ENCODE peak calls at places on chromosomes 7 and 10, in four cellular contexts. O, B, T and L are unnamed samples.

GRCh38 chr7:33748793-33749192 is 156.5 kb upstream of the BMPER start:
- DNase-seq in O (peak; percentile 82), B (no peak), T (no peak), L (no peak)

GRCh38 chr7:1850111-1850975 is 180.3 kb downstream of the ELFN1 start:
- DNase-seq in O (no peak), B (no peak), T (peak; percentile 4), L (no peak)

GRCh38 chr7:73718905-73719805 is at the start of gene STX1A:
- DNase-seq in O (peak; percentile 70), B (peak; percentile 64), T (peak; percentile 80), L (peak; percentile 71)

GRCh38 chr7:141118809-141119586 is 45.1 kb downstream of the TMEM178B start:
- DNase-seq in O (no peak), B (no peak), T (no peak), L (no peak)

GRCh38 chr10:80567292-80567691 is 29.6 kb downstream of the SH2D4B start:
- DNase-seq in O (no peak), B (no peak), T (no peak), L (no peak)

GRCh38 chr7:100867796-100868485 is 754 bp downstream of the TRIP6 start:
- DNase-seq in O (no peak), B (no peak), T (no peak), L (no peak)

GRCh38 chr10:49023752-49024151 is 84.1 kb upstream of the LRRC18 start:
- DNase-seq in O (no peak), B (no peak), T (no peak), L (no peak)

GRCh38 chr10:69961168-69961863 is 91.3 kb upstream of the MACROH2A2 start:
- DNase-seq in O (no peak), B (no peak), T (no peak), L (no peak)

GRCh38 chr10:119786117-119786769 is 60.4 kb downstream of the INPP5F start:
- DNase-seq in O (peak; percentile 29), B (no peak), T (no peak), L (no peak)

GRCh38 chr7:121084748-121085336 is 96.3 kb downstream of the CPED1 start:
- DNase-seq in O (peak; percentile 99), B (no peak), T (no peak), L (no peak)

GRCh38 chr7:38229386-38229785 is 44.0 kb downstream of the TARP start:
- DNase-seq in O (peak; percentile 55), B (no peak), T (no peak), L (no peak)